ENCODE peak calls at places on chromosomes 1 and 21, in four cellular contexts. One of them, this sample, is unnamed.

GRCh38 chr1:115337633-115338456 is at the start of gene NGF:
- DNase-seq in brain microvascular endothelial cell: peak; percentile 42
- DNase-seq in NCI-H1092 treated with DMSO at 0.1 percent for 48 hours: peak; percentile 14
- DNase-seq in cardiac muscle cell: peak; percentile 61
- DNase-seq in this sample: no peak

GRCh38 chr21:42424848-42425602 is 21.3 kb downstream of the UBASH3A start:
- DNase-seq in brain microvascular endothelial cell: no peak
- DNase-seq in cardiac muscle cell: no peak
- DNase-seq in NCI-H1092 treated with DMSO at 0.1 percent for 48 hours: no peak
- DNase-seq in this sample: no peak

GRCh38 chr1:170261669-170262068 is 115.9 kb downstream of the NTMT2 start:
- DNase-seq in cardiac muscle cell: no peak
- DNase-seq in brain microvascular endothelial cell: no peak
- DNase-seq in NCI-H1092 treated with DMSO at 0.1 percent for 48 hours: no peak
- DNase-seq in this sample: no peak

GRCh38 chr1:111739984-111740765 is 980 bp upstream of the INKA2 start:
- DNase-seq in NCI-H1092 treated with DMSO at 0.1 percent for 48 hours: peak; percentile 83
- DNase-seq in cardiac muscle cell: peak; percentile 78
- DNase-seq in brain microvascular endothelial cell: peak; percentile 40
- DNase-seq in this sample: peak; percentile 89

GRCh38 chr1:23692308-23692871 is 784 bp downstream of the RPL11 start:
- DNase-seq in NCI-H1092 treated with DMSO at 0.1 percent for 48 hours: no peak
- DNase-seq in brain microvascular endothelial cell: no peak
- DNase-seq in cardiac muscle cell: no peak
- DNase-seq in this sample: peak; percentile 37

GRCh38 chr21:45496968-45497845 is 45.0 kb downstream of the SLC19A1 start:
- DNase-seq in brain microvascular endothelial cell: no peak
- DNase-seq in NCI-H1092 treated with DMSO at 0.1 percent for 48 hours: no peak
- DNase-seq in cardiac muscle cell: no peak
- DNase-seq in this sample: no peak

GRCh38 chr1:32636793-32637561 is 13.4 kb downstream of the ZBTB8OS start:
- DNase-seq in NCI-H1092 treated with DMSO at 0.1 percent for 48 hours: no peak
- DNase-seq in brain microvascular endothelial cell: no peak
- DNase-seq in cardiac muscle cell: no peak
- DNase-seq in this sample: peak; percentile 77

GRCh38 chr1:163163861-163164582 is 38.7 kb downstream of the RGS5 start:
- DNase-seq in NCI-H1092 treated with DMSO at 0.1 percent for 48 hours: no peak
- DNase-seq in brain microvascular endothelial cell: peak; percentile 45
- DNase-seq in cardiac muscle cell: peak; percentile 47
- DNase-seq in this sample: no peak

GRCh38 chr1:36295390-36295789 is 10.8 kb upstream of the SH3D21 start:
- DNase-seq in cardiac muscle cell: no peak
- DNase-seq in NCI-H1092 treated with DMSO at 0.1 percent for 48 hours: no peak
- DNase-seq in brain microvascular endothelial cell: no peak
- DNase-seq in this sample: no peak

GRCh38 chr21:34367320-34367935 is 3.6 kb downstream of the KCNE2 start:
- DNase-seq in NCI-H1092 treated with DMSO at 0.1 percent for 48 hours: peak; percentile 38
- DNase-seq in cardiac muscle cell: peak; percentile 79
- DNase-seq in brain microvascular endothelial cell: peak; percentile 64
- DNase-seq in this sample: peak; percentile 93

This sample was measured in HAP-1.